ENCODE peak calls at places on chromosomes 1 and 21, in eight cellular contexts. One of them, this sample, is unnamed.

GRCh38 chr1:204103121-204103741 is 30.3 kb downstream of the SOX13 start:
- ATAC-seq in left lung: no peak
- ATAC-seq in gastrocnemius medialis: peak; percentile 61
- ATAC-seq in activated naive CD8-positive, alpha-beta T cell treated with anti-CD3 and anti-CD28 coated beads, Interleukin-2, amount 10 ng/mL, durations not matched to agents 7 days and 5 days: no peak
- ATAC-seq in activated CD4-positive, CD25-positive, alpha-beta regulatory T cell treated with anti-CD3 and anti-CD28 coated beads, Interleukin-2, amount 50 U/mL, for 24 hours: no peak
- ATAC-seq in naive B cell: no peak
- ATAC-seq in SK-N-SH treated with all-trans-retinoic acid at 6 μM for 48 hours: peak; percentile 39
- ATAC-seq in T-helper 17 cell: no peak
- ATAC-seq in this sample: no peak

GRCh38 chr1:65830306-65830705 is 37.6 kb downstream of the PDE4B start:
- ATAC-seq in T-helper 17 cell: no peak
- ATAC-seq in gastrocnemius medialis: no peak
- ATAC-seq in SK-N-SH treated with all-trans-retinoic acid at 6 μM for 48 hours: no peak
- ATAC-seq in naive B cell: no peak
- ATAC-seq in left lung: no peak
- ATAC-seq in activated CD4-positive, CD25-positive, alpha-beta regulatory T cell treated with anti-CD3 and anti-CD28 coated beads, Interleukin-2, amount 50 U/mL, for 24 hours: peak; percentile 91
- ATAC-seq in activated naive CD8-positive, alpha-beta T cell treated with anti-CD3 and anti-CD28 coated beads, Interleukin-2, amount 10 ng/mL, durations not matched to agents 7 days and 5 days: peak; percentile 85
- ATAC-seq in this sample: no peak

GRCh38 chr1:94602802-94603625 is 61.5 kb upstream of the F3 start:
- ATAC-seq in naive B cell: no peak
- ATAC-seq in activated CD4-positive, CD25-positive, alpha-beta regulatory T cell treated with anti-CD3 and anti-CD28 coated beads, Interleukin-2, amount 50 U/mL, for 24 hours: no peak
- ATAC-seq in SK-N-SH treated with all-trans-retinoic acid at 6 μM for 48 hours: no peak
- ATAC-seq in activated naive CD8-positive, alpha-beta T cell treated with anti-CD3 and anti-CD28 coated beads, Interleukin-2, amount 10 ng/mL, durations not matched to agents 7 days and 5 days: no peak
- ATAC-seq in gastrocnemius medialis: no peak
- ATAC-seq in T-helper 17 cell: no peak
- ATAC-seq in left lung: no peak
- ATAC-seq in this sample: no peak

GRCh38 chr1:228360533-228361313 is 45.9 kb downstream of the TRIM11 start:
- ATAC-seq in activated CD4-positive, CD25-positive, alpha-beta regulatory T cell treated with anti-CD3 and anti-CD28 coated beads, Interleukin-2, amount 50 U/mL, for 24 hours: no peak
- ATAC-seq in naive B cell: no peak
- ATAC-seq in SK-N-SH treated with all-trans-retinoic acid at 6 μM for 48 hours: no peak
- ATAC-seq in T-helper 17 cell: no peak
- ATAC-seq in activated naive CD8-positive, alpha-beta T cell treated with anti-CD3 and anti-CD28 coated beads, Interleukin-2, amount 10 ng/mL, durations not matched to agents 7 days and 5 days: no peak
- ATAC-seq in gastrocnemius medialis: no peak
- ATAC-seq in left lung: no peak
- ATAC-seq in this sample: no peak

GRCh38 chr1:44294588-44295007 is 60.5 kb downstream of the ERI3 start:
- ATAC-seq in gastrocnemius medialis: peak; percentile 62
- ATAC-seq in left lung: peak; percentile 74
- ATAC-seq in SK-N-SH treated with all-trans-retinoic acid at 6 μM for 48 hours: peak; percentile 63
- ATAC-seq in activated CD4-positive, CD25-positive, alpha-beta regulatory T cell treated with anti-CD3 and anti-CD28 coated beads, Interleukin-2, amount 50 U/mL, for 24 hours: no peak
- ATAC-seq in activated naive CD8-positive, alpha-beta T cell treated with anti-CD3 and anti-CD28 coated beads, Interleukin-2, amount 10 ng/mL, durations not matched to agents 7 days and 5 days: no peak
- ATAC-seq in naive B cell: no peak
- ATAC-seq in T-helper 17 cell: no peak
- ATAC-seq in this sample: no peak

GRCh38 chr1:16254263-16254948 is 17.4 kb upstream of the CPLANE2 start:
- ATAC-seq in T-helper 17 cell: no peak
- ATAC-seq in left lung: no peak
- ATAC-seq in gastrocnemius medialis: peak; percentile 62
- ATAC-seq in activated CD4-positive, CD25-positive, alpha-beta regulatory T cell treated with anti-CD3 and anti-CD28 coated beads, Interleukin-2, amount 50 U/mL, for 24 hours: no peak
- ATAC-seq in SK-N-SH treated with all-trans-retinoic acid at 6 μM for 48 hours: no peak
- ATAC-seq in naive B cell: no peak
- ATAC-seq in activated naive CD8-positive, alpha-beta T cell treated with anti-CD3 and anti-CD28 coated beads, Interleukin-2, amount 10 ng/mL, durations not matched to agents 7 days and 5 days: no peak
- ATAC-seq in this sample: no peak

GRCh38 chr1:204976666-204977065 is 66.3 kb upstream of the CNTN2 start:
- ATAC-seq in T-helper 17 cell: no peak
- ATAC-seq in activated CD4-positive, CD25-positive, alpha-beta regulatory T cell treated with anti-CD3 and anti-CD28 coated beads, Interleukin-2, amount 50 U/mL, for 24 hours: no peak
- ATAC-seq in activated naive CD8-positive, alpha-beta T cell treated with anti-CD3 and anti-CD28 coated beads, Interleukin-2, amount 10 ng/mL, durations not matched to agents 7 days and 5 days: no peak
- ATAC-seq in naive B cell: no peak
- ATAC-seq in left lung: no peak
- ATAC-seq in gastrocnemius medialis: no peak
- ATAC-seq in SK-N-SH treated with all-trans-retinoic acid at 6 μM for 48 hours: no peak
- ATAC-seq in this sample: no peak

GRCh38 chr21:45954271-45954670 is 27.3 kb upstream of the COL6A1 start:
- ATAC-seq in left lung: no peak
- ATAC-seq in T-helper 17 cell: no peak
- ATAC-seq in activated naive CD8-positive, alpha-beta T cell treated with anti-CD3 and anti-CD28 coated beads, Interleukin-2, amount 10 ng/mL, durations not matched to agents 7 days and 5 days: no peak
- ATAC-seq in activated CD4-positive, CD25-positive, alpha-beta regulatory T cell treated with anti-CD3 and anti-CD28 coated beads, Interleukin-2, amount 50 U/mL, for 24 hours: no peak
- ATAC-seq in gastrocnemius medialis: no peak
- ATAC-seq in naive B cell: no peak
- ATAC-seq in SK-N-SH treated with all-trans-retinoic acid at 6 μM for 48 hours: no peak
- ATAC-seq in this sample: peak; percentile 30

GRCh38 chr1:163174524-163175437 is 27.9 kb downstream of the RGS5 start:
- ATAC-seq in left lung: peak; percentile 82
- ATAC-seq in activated CD4-positive, CD25-positive, alpha-beta regulatory T cell treated with anti-CD3 and anti-CD28 coated beads, Interleukin-2, amount 50 U/mL, for 24 hours: no peak
- ATAC-seq in T-helper 17 cell: no peak
- ATAC-seq in SK-N-SH treated with all-trans-retinoic acid at 6 μM for 48 hours: peak; percentile 52
- ATAC-seq in activated naive CD8-positive, alpha-beta T cell treated with anti-CD3 and anti-CD28 coated beads, Interleukin-2, amount 10 ng/mL, durations not matched to agents 7 days and 5 days: no peak
- ATAC-seq in naive B cell: no peak
- ATAC-seq in gastrocnemius medialis: no peak
- ATAC-seq in this sample: peak; percentile 42

GRCh38 chr1:40783001-40783905 is at the start of gene KCNQ4:
- ATAC-seq in left lung: peak; percentile 84
- ATAC-seq in activated naive CD8-positive, alpha-beta T cell treated with anti-CD3 and anti-CD28 coated beads, Interleukin-2, amount 10 ng/mL, durations not matched to agents 7 days and 5 days: peak; percentile 38
- ATAC-seq in gastrocnemius medialis: peak; percentile 77
- ATAC-seq in SK-N-SH treated with all-trans-retinoic acid at 6 μM for 48 hours: peak; percentile 34
- ATAC-seq in naive B cell: peak; percentile 77
- ATAC-seq in activated CD4-positive, CD25-positive, alpha-beta regulatory T cell treated with anti-CD3 and anti-CD28 coated beads, Interleukin-2, amount 50 U/mL, for 24 hours: peak; percentile 34
- ATAC-seq in T-helper 17 cell: peak; percentile 56
- ATAC-seq in this sample: peak; percentile 61

GRCh38 chr21:46437511-46437910 is 21.2 kb upstream of the DIP2A start:
- ATAC-seq in left lung: no peak
- ATAC-seq in activated naive CD8-positive, alpha-beta T cell treated with anti-CD3 and anti-CD28 coated beads, Interleukin-2, amount 10 ng/mL, durations not matched to agents 7 days and 5 days: peak; percentile 30
- ATAC-seq in T-helper 17 cell: no peak
- ATAC-seq in activated CD4-positive, CD25-positive, alpha-beta regulatory T cell treated with anti-CD3 and anti-CD28 coated beads, Interleukin-2, amount 50 U/mL, for 24 hours: no peak
- ATAC-seq in naive B cell: no peak
- ATAC-seq in gastrocnemius medialis: no peak
- ATAC-seq in SK-N-SH treated with all-trans-retinoic acid at 6 μM for 48 hours: no peak
- ATAC-seq in this sample: no peak

GRCh38 chr1:58932820-58933598 is 149.2 kb upstream of the JUN start:
- ATAC-seq in SK-N-SH treated with all-trans-retinoic acid at 6 μM for 48 hours: peak; percentile 88
- ATAC-seq in activated naive CD8-positive, alpha-beta T cell treated with anti-CD3 and anti-CD28 coated beads, Interleukin-2, amount 10 ng/mL, durations not matched to agents 7 days and 5 days: no peak
- ATAC-seq in naive B cell: no peak
- ATAC-seq in left lung: peak; percentile 96
- ATAC-seq in gastrocnemius medialis: peak; percentile 77
- ATAC-seq in activated CD4-positive, CD25-positive, alpha-beta regulatory T cell treated with anti-CD3 and anti-CD28 coated beads, Interleukin-2, amount 50 U/mL, for 24 hours: peak; percentile 18
- ATAC-seq in T-helper 17 cell: no peak
- ATAC-seq in this sample: peak; percentile 96

GRCh38 chr21:32764186-32764585 is 7.4 kb downstream of the PAXBP1 start:
- ATAC-seq in T-helper 17 cell: no peak
- ATAC-seq in gastrocnemius medialis: no peak
- ATAC-seq in naive B cell: peak; percentile 73
- ATAC-seq in activated naive CD8-positive, alpha-beta T cell treated with anti-CD3 and anti-CD28 coated beads, Interleukin-2, amount 10 ng/mL, durations not matched to agents 7 days and 5 days: no peak
- ATAC-seq in SK-N-SH treated with all-trans-retinoic acid at 6 μM for 48 hours: no peak
- ATAC-seq in activated CD4-positive, CD25-positive, alpha-beta regulatory T cell treated with anti-CD3 and anti-CD28 coated beads, Interleukin-2, amount 50 U/mL, for 24 hours: no peak
- ATAC-seq in left lung: no peak
- ATAC-seq in this sample: no peak

GRCh38 chr21:33266784-33267135 is 593 bp downstream of the IL10RB start:
- ATAC-seq in gastrocnemius medialis: no peak
- ATAC-seq in left lung: peak; percentile 9
- ATAC-seq in naive B cell: no peak
- ATAC-seq in activated naive CD8-positive, alpha-beta T cell treated with anti-CD3 and anti-CD28 coated beads, Interleukin-2, amount 10 ng/mL, durations not matched to agents 7 days and 5 days: peak; percentile 69
- ATAC-seq in T-helper 17 cell: peak; percentile 20
- ATAC-seq in activated CD4-positive, CD25-positive, alpha-beta regulatory T cell treated with anti-CD3 and anti-CD28 coated beads, Interleukin-2, amount 50 U/mL, for 24 hours: no peak
- ATAC-seq in SK-N-SH treated with all-trans-retinoic acid at 6 μM for 48 hours: peak; percentile 26
- ATAC-seq in this sample: peak; percentile 14

GRCh38 chr1:207974146-207974545 is 63.2 kb upstream of the CD34 start:
- ATAC-seq in T-helper 17 cell: no peak
- ATAC-seq in naive B cell: peak; percentile 47
- ATAC-seq in activated CD4-positive, CD25-positive, alpha-beta regulatory T cell treated with anti-CD3 and anti-CD28 coated beads, Interleukin-2, amount 50 U/mL, for 24 hours: no peak
- ATAC-seq in left lung: peak; percentile 30
- ATAC-seq in gastrocnemius medialis: no peak
- ATAC-seq in SK-N-SH treated with all-trans-retinoic acid at 6 μM for 48 hours: no peak
- ATAC-seq in activated naive CD8-positive, alpha-beta T cell treated with anti-CD3 and anti-CD28 coated beads, Interleukin-2, amount 10 ng/mL, durations not matched to agents 7 days and 5 days: no peak
- ATAC-seq in this sample: no peak

GRCh38 chr1:42957229-42957879 is 1.3 kb downstream of the SLC2A1 start:
- ATAC-seq in activated CD4-positive, CD25-positive, alpha-beta regulatory T cell treated with anti-CD3 and anti-CD28 coated beads, Interleukin-2, amount 50 U/mL, for 24 hours: no peak
- ATAC-seq in left lung: no peak
- ATAC-seq in SK-N-SH treated with all-trans-retinoic acid at 6 μM for 48 hours: peak; percentile 2
- ATAC-seq in naive B cell: no peak
- ATAC-seq in T-helper 17 cell: no peak
- ATAC-seq in gastrocnemius medialis: no peak
- ATAC-seq in activated naive CD8-positive, alpha-beta T cell treated with anti-CD3 and anti-CD28 coated beads, Interleukin-2, amount 10 ng/mL, durations not matched to agents 7 days and 5 days: no peak
- ATAC-seq in this sample: peak; percentile 1

GRCh38 chr1:82919828-82920227 is 1079.1 kb downstream of the TTLL7 start:
- ATAC-seq in T-helper 17 cell: no peak
- ATAC-seq in activated CD4-positive, CD25-positive, alpha-beta regulatory T cell treated with anti-CD3 and anti-CD28 coated beads, Interleukin-2, amount 50 U/mL, for 24 hours: no peak
- ATAC-seq in activated naive CD8-positive, alpha-beta T cell treated with anti-CD3 and anti-CD28 coated beads, Interleukin-2, amount 10 ng/mL, durations not matched to agents 7 days and 5 days: no peak
- ATAC-seq in left lung: no peak
- ATAC-seq in naive B cell: no peak
- ATAC-seq in gastrocnemius medialis: no peak
- ATAC-seq in SK-N-SH treated with all-trans-retinoic acid at 6 μM for 48 hours: peak; percentile 21
- ATAC-seq in this sample: no peak

GRCh38 chr1:23149110-23149509 is 19.5 kb downstream of the LUZP1 start:
- ATAC-seq in left lung: peak; percentile 31
- ATAC-seq in activated naive CD8-positive, alpha-beta T cell treated with anti-CD3 and anti-CD28 coated beads, Interleukin-2, amount 10 ng/mL, durations not matched to agents 7 days and 5 days: no peak
- ATAC-seq in naive B cell: no peak
- ATAC-seq in T-helper 17 cell: no peak
- ATAC-seq in gastrocnemius medialis: no peak
- ATAC-seq in SK-N-SH treated with all-trans-retinoic acid at 6 μM for 48 hours: peak; percentile 97
- ATAC-seq in activated CD4-positive, CD25-positive, alpha-beta regulatory T cell treated with anti-CD3 and anti-CD28 coated beads, Interleukin-2, amount 50 U/mL, for 24 hours: no peak
- ATAC-seq in this sample: peak; percentile 63

GRCh38 chr1:179144621-179145020 is 62.8 kb downstream of the TOR3A start:
- ATAC-seq in gastrocnemius medialis: no peak
- ATAC-seq in activated CD4-positive, CD25-positive, alpha-beta regulatory T cell treated with anti-CD3 and anti-CD28 coated beads, Interleukin-2, amount 50 U/mL, for 24 hours: no peak
- ATAC-seq in left lung: no peak
- ATAC-seq in activated naive CD8-positive, alpha-beta T cell treated with anti-CD3 and anti-CD28 coated beads, Interleukin-2, amount 10 ng/mL, durations not matched to agents 7 days and 5 days: no peak
- ATAC-seq in SK-N-SH treated with all-trans-retinoic acid at 6 μM for 48 hours: no peak
- ATAC-seq in T-helper 17 cell: no peak
- ATAC-seq in naive B cell: no peak
- ATAC-seq in this sample: no peak

GRCh38 chr1:192747942-192748341 is 60.9 kb upstream of the RGS2 start:
- ATAC-seq in activated CD4-positive, CD25-positive, alpha-beta regulatory T cell treated with anti-CD3 and anti-CD28 coated beads, Interleukin-2, amount 50 U/mL, for 24 hours: no peak
- ATAC-seq in activated naive CD8-positive, alpha-beta T cell treated with anti-CD3 and anti-CD28 coated beads, Interleukin-2, amount 10 ng/mL, durations not matched to agents 7 days and 5 days: no peak
- ATAC-seq in T-helper 17 cell: no peak
- ATAC-seq in SK-N-SH treated with all-trans-retinoic acid at 6 μM for 48 hours: no peak
- ATAC-seq in naive B cell: no peak
- ATAC-seq in left lung: no peak
- ATAC-seq in gastrocnemius medialis: no peak
- ATAC-seq in this sample: no peak

GRCh38 chr1:119000371-119001180 is 12.4 kb upstream of the TBX15 start:
- ATAC-seq in activated naive CD8-positive, alpha-beta T cell treated with anti-CD3 and anti-CD28 coated beads, Interleukin-2, amount 10 ng/mL, durations not matched to agents 7 days and 5 days: no peak
- ATAC-seq in SK-N-SH treated with all-trans-retinoic acid at 6 μM for 48 hours: no peak
- ATAC-seq in activated CD4-positive, CD25-positive, alpha-beta regulatory T cell treated with anti-CD3 and anti-CD28 coated beads, Interleukin-2, amount 50 U/mL, for 24 hours: no peak
- ATAC-seq in T-helper 17 cell: no peak
- ATAC-seq in naive B cell: no peak
- ATAC-seq in gastrocnemius medialis: no peak
- ATAC-seq in left lung: no peak
- ATAC-seq in this sample: no peak

GRCh38 chr21:42003051-42003461 is 7.1 kb downstream of the ZBTB21 start:
- ATAC-seq in T-helper 17 cell: no peak
- ATAC-seq in SK-N-SH treated with all-trans-retinoic acid at 6 μM for 48 hours: peak; percentile 55
- ATAC-seq in gastrocnemius medialis: no peak
- ATAC-seq in activated naive CD8-positive, alpha-beta T cell treated with anti-CD3 and anti-CD28 coated beads, Interleukin-2, amount 10 ng/mL, durations not matched to agents 7 days and 5 days: no peak
- ATAC-seq in naive B cell: no peak
- ATAC-seq in left lung: no peak
- ATAC-seq in activated CD4-positive, CD25-positive, alpha-beta regulatory T cell treated with anti-CD3 and anti-CD28 coated beads, Interleukin-2, amount 50 U/mL, for 24 hours: peak; percentile 46
- ATAC-seq in this sample: no peak

GRCh38 chr1:14095001-14095400 is 395.0 kb downstream of the PRDM2 start:
- ATAC-seq in SK-N-SH treated with all-trans-retinoic acid at 6 μM for 48 hours: no peak
- ATAC-seq in left lung: peak; percentile 64
- ATAC-seq in naive B cell: no peak
- ATAC-seq in activated CD4-positive, CD25-positive, alpha-beta regulatory T cell treated with anti-CD3 and anti-CD28 coated beads, Interleukin-2, amount 50 U/mL, for 24 hours: no peak
- ATAC-seq in gastrocnemius medialis: no peak
- ATAC-seq in T-helper 17 cell: no peak
- ATAC-seq in activated naive CD8-positive, alpha-beta T cell treated with anti-CD3 and anti-CD28 coated beads, Interleukin-2, amount 10 ng/mL, durations not matched to agents 7 days and 5 days: no peak
- ATAC-seq in this sample: peak; percentile 67

GRCh38 chr1:212431656-212432055 is 1.1 kb upstream of the NENF start:
- ATAC-seq in naive B cell: no peak
- ATAC-seq in left lung: no peak
- ATAC-seq in SK-N-SH treated with all-trans-retinoic acid at 6 μM for 48 hours: no peak
- ATAC-seq in activated naive CD8-positive, alpha-beta T cell treated with anti-CD3 and anti-CD28 coated beads, Interleukin-2, amount 10 ng/mL, durations not matched to agents 7 days and 5 days: no peak
- ATAC-seq in T-helper 17 cell: no peak
- ATAC-seq in activated CD4-positive, CD25-positive, alpha-beta regulatory T cell treated with anti-CD3 and anti-CD28 coated beads, Interleukin-2, amount 50 U/mL, for 24 hours: no peak
- ATAC-seq in gastrocnemius medialis: no peak
- ATAC-seq in this sample: no peak

GRCh38 chr1:6471969-6472368 is 6.0 kb upstream of the TNFRSF25 start:
- ATAC-seq in activated naive CD8-positive, alpha-beta T cell treated with anti-CD3 and anti-CD28 coated beads, Interleukin-2, amount 10 ng/mL, durations not matched to agents 7 days and 5 days: no peak
- ATAC-seq in gastrocnemius medialis: no peak
- ATAC-seq in left lung: peak; percentile 89
- ATAC-seq in SK-N-SH treated with all-trans-retinoic acid at 6 μM for 48 hours: no peak
- ATAC-seq in T-helper 17 cell: no peak
- ATAC-seq in activated CD4-positive, CD25-positive, alpha-beta regulatory T cell treated with anti-CD3 and anti-CD28 coated beads, Interleukin-2, amount 50 U/mL, for 24 hours: no peak
- ATAC-seq in naive B cell: no peak
- ATAC-seq in this sample: peak; percentile 87

GRCh38 chr1:51745304-51745570 is 128.3 kb downstream of the OSBPL9 start:
- ATAC-seq in naive B cell: no peak
- ATAC-seq in left lung: no peak
- ATAC-seq in activated CD4-positive, CD25-positive, alpha-beta regulatory T cell treated with anti-CD3 and anti-CD28 coated beads, Interleukin-2, amount 50 U/mL, for 24 hours: no peak
- ATAC-seq in SK-N-SH treated with all-trans-retinoic acid at 6 μM for 48 hours: no peak
- ATAC-seq in gastrocnemius medialis: no peak
- ATAC-seq in activated naive CD8-positive, alpha-beta T cell treated with anti-CD3 and anti-CD28 coated beads, Interleukin-2, amount 10 ng/mL, durations not matched to agents 7 days and 5 days: no peak
- ATAC-seq in T-helper 17 cell: no peak
- ATAC-seq in this sample: no peak

GRCh38 chr1:82449671-82450070 is 648.9 kb downstream of the ADGRL2 start:
- ATAC-seq in SK-N-SH treated with all-trans-retinoic acid at 6 μM for 48 hours: no peak
- ATAC-seq in activated naive CD8-positive, alpha-beta T cell treated with anti-CD3 and anti-CD28 coated beads, Interleukin-2, amount 10 ng/mL, durations not matched to agents 7 days and 5 days: no peak
- ATAC-seq in gastrocnemius medialis: no peak
- ATAC-seq in naive B cell: no peak
- ATAC-seq in left lung: no peak
- ATAC-seq in T-helper 17 cell: no peak
- ATAC-seq in activated CD4-positive, CD25-positive, alpha-beta regulatory T cell treated with anti-CD3 and anti-CD28 coated beads, Interleukin-2, amount 50 U/mL, for 24 hours: no peak
- ATAC-seq in this sample: no peak

GRCh38 chr1:93448983-93449805 is 1.3 kb downstream of the FNBP1L start:
- ATAC-seq in activated naive CD8-positive, alpha-beta T cell treated with anti-CD3 and anti-CD28 coated beads, Interleukin-2, amount 10 ng/mL, durations not matched to agents 7 days and 5 days: no peak
- ATAC-seq in naive B cell: no peak
- ATAC-seq in left lung: peak; percentile 53
- ATAC-seq in T-helper 17 cell: no peak
- ATAC-seq in activated CD4-positive, CD25-positive, alpha-beta regulatory T cell treated with anti-CD3 and anti-CD28 coated beads, Interleukin-2, amount 50 U/mL, for 24 hours: no peak
- ATAC-seq in SK-N-SH treated with all-trans-retinoic acid at 6 μM for 48 hours: peak; percentile 57
- ATAC-seq in gastrocnemius medialis: no peak
- ATAC-seq in this sample: no peak

GRCh38 chr1:76410499-76410898 is 336.0 kb downstream of the ST6GALNAC3 start:
- ATAC-seq in activated CD4-positive, CD25-positive, alpha-beta regulatory T cell treated with anti-CD3 and anti-CD28 coated beads, Interleukin-2, amount 50 U/mL, for 24 hours: no peak
- ATAC-seq in T-helper 17 cell: no peak
- ATAC-seq in left lung: no peak
- ATAC-seq in activated naive CD8-positive, alpha-beta T cell treated with anti-CD3 and anti-CD28 coated beads, Interleukin-2, amount 10 ng/mL, durations not matched to agents 7 days and 5 days: no peak
- ATAC-seq in gastrocnemius medialis: no peak
- ATAC-seq in SK-N-SH treated with all-trans-retinoic acid at 6 μM for 48 hours: no peak
- ATAC-seq in naive B cell: no peak
- ATAC-seq in this sample: no peak

GRCh38 chr1:1677718-1678580 is 14.6 kb downstream of the SLC35E2B start:
- ATAC-seq in SK-N-SH treated with all-trans-retinoic acid at 6 μM for 48 hours: no peak
- ATAC-seq in activated CD4-positive, CD25-positive, alpha-beta regulatory T cell treated with anti-CD3 and anti-CD28 coated beads, Interleukin-2, amount 50 U/mL, for 24 hours: peak; percentile 73
- ATAC-seq in activated naive CD8-positive, alpha-beta T cell treated with anti-CD3 and anti-CD28 coated beads, Interleukin-2, amount 10 ng/mL, durations not matched to agents 7 days and 5 days: peak; percentile 73
- ATAC-seq in T-helper 17 cell: peak; percentile 79
- ATAC-seq in naive B cell: peak; percentile 88
- ATAC-seq in gastrocnemius medialis: no peak
- ATAC-seq in left lung: no peak
- ATAC-seq in this sample: peak; percentile 6

GRCh38 chr1:94298861-94299260 is 61.5 kb upstream of the ARHGAP29 start:
- ATAC-seq in gastrocnemius medialis: peak; percentile 82
- ATAC-seq in activated CD4-positive, CD25-positive, alpha-beta regulatory T cell treated with anti-CD3 and anti-CD28 coated beads, Interleukin-2, amount 50 U/mL, for 24 hours: no peak
- ATAC-seq in naive B cell: no peak
- ATAC-seq in left lung: peak; percentile 16
- ATAC-seq in activated naive CD8-positive, alpha-beta T cell treated with anti-CD3 and anti-CD28 coated beads, Interleukin-2, amount 10 ng/mL, durations not matched to agents 7 days and 5 days: no peak
- ATAC-seq in T-helper 17 cell: no peak
- ATAC-seq in SK-N-SH treated with all-trans-retinoic acid at 6 μM for 48 hours: no peak
- ATAC-seq in this sample: peak; percentile 21

GRCh38 chr1:229339086-229339485 is 3.8 kb downstream of the CCSAP start:
- ATAC-seq in activated CD4-positive, CD25-positive, alpha-beta regulatory T cell treated with anti-CD3 and anti-CD28 coated beads, Interleukin-2, amount 50 U/mL, for 24 hours: no peak
- ATAC-seq in activated naive CD8-positive, alpha-beta T cell treated with anti-CD3 and anti-CD28 coated beads, Interleukin-2, amount 10 ng/mL, durations not matched to agents 7 days and 5 days: no peak
- ATAC-seq in T-helper 17 cell: no peak
- ATAC-seq in gastrocnemius medialis: no peak
- ATAC-seq in SK-N-SH treated with all-trans-retinoic acid at 6 μM for 48 hours: no peak
- ATAC-seq in naive B cell: no peak
- ATAC-seq in left lung: no peak
- ATAC-seq in this sample: no peak

GRCh38 chr1:246687002-246687401 is 37.2 kb upstream of the SCCPDH start:
- ATAC-seq in left lung: no peak
- ATAC-seq in activated CD4-positive, CD25-positive, alpha-beta regulatory T cell treated with anti-CD3 and anti-CD28 coated beads, Interleukin-2, amount 50 U/mL, for 24 hours: no peak
- ATAC-seq in T-helper 17 cell: no peak
- ATAC-seq in naive B cell: no peak
- ATAC-seq in SK-N-SH treated with all-trans-retinoic acid at 6 μM for 48 hours: no peak
- ATAC-seq in activated naive CD8-positive, alpha-beta T cell treated with anti-CD3 and anti-CD28 coated beads, Interleukin-2, amount 10 ng/mL, durations not matched to agents 7 days and 5 days: no peak
- ATAC-seq in gastrocnemius medialis: no peak
- ATAC-seq in this sample: no peak

GRCh38 chr1:204162498-204163074 is 3.6 kb downstream of the REN start:
- ATAC-seq in activated naive CD8-positive, alpha-beta T cell treated with anti-CD3 and anti-CD28 coated beads, Interleukin-2, amount 10 ng/mL, durations not matched to agents 7 days and 5 days: peak; percentile 81
- ATAC-seq in left lung: peak; percentile 96
- ATAC-seq in T-helper 17 cell: peak; percentile 95
- ATAC-seq in gastrocnemius medialis: peak; percentile 76
- ATAC-seq in SK-N-SH treated with all-trans-retinoic acid at 6 μM for 48 hours: peak; percentile 98
- ATAC-seq in naive B cell: peak; percentile 89
- ATAC-seq in activated CD4-positive, CD25-positive, alpha-beta regulatory T cell treated with anti-CD3 and anti-CD28 coated beads, Interleukin-2, amount 50 U/mL, for 24 hours: peak; percentile 86
- ATAC-seq in this sample: peak; percentile 91

This sample was measured in esophagus mucosa.